ENCODE peak calls at places on chromosomes 7 and 10, in seven cellular contexts. I is colonic mucosa, P is progenitor cell of endocrine pancreas, A is endodermal cell, L is bronchial epithelial cell, K is uterus, H is fibroblast of mammary gland. D is an unnamed sample.

GRCh38 chr7:135748770-135749169 is at the start of gene FAM180A:
- DNase-seq in I (peak), P (no peak), A (no peak), L (peak), K (peak), H (peak), D (no peak)

GRCh38 chr7:55150709-55151108 is 131.9 kb downstream of the EGFR start:
- DNase-seq in I (no peak), P (no peak), A (no peak), L (no peak), K (no peak), H (no peak), D (no peak)

GRCh38 chr10:102603946-102604345 is 40.3 kb upstream of the TRIM8 start:
- DNase-seq in I (no peak), P (no peak), A (no peak), L (no peak), K (no peak), H (no peak), D (no peak)

GRCh38 chr7:48298779-48299178 is 127.5 kb downstream of the ABCA13 start:
- DNase-seq in I (no peak), P (no peak), A (no peak), L (peak), K (no peak), H (peak), D (no peak)

GRCh38 chr7:33671521-33672262 is 233.6 kb upstream of the BMPER start:
- DNase-seq in I (no peak), P (no peak), A (no peak), L (peak), K (no peak), H (no peak), D (no peak)

GRCh38 chr10:28839600-28840007 is 162.3 kb downstream of the BAMBI start:
- DNase-seq in I (peak), P (no peak), A (peak), L (no peak), K (peak), H (peak), D (no peak)

GRCh38 chr7:77338883-77339629 is 77.1 kb downstream of the GSAP start:
- DNase-seq in I (no peak), P (no peak), A (no peak), L (peak), K (no peak), H (peak), D (no peak)

GRCh38 chr7:756231-756927 is 29.3 kb upstream of the PRKAR1B start:
- DNase-seq in I (no peak), P (no peak), A (no peak), L (no peak), K (no peak), H (no peak), D (no peak)

GRCh38 chr7:107213193-107213788 is 44.5 kb downstream of the HBP1 start:
- DNase-seq in I (no peak), P (no peak), A (peak), L (no peak), K (no peak), H (no peak), D (no peak)

GRCh38 chr7:132183822-132184380 is 392.4 kb downstream of the PLXNA4 start:
- DNase-seq in I (no peak), P (no peak), A (peak), L (no peak), K (no peak), H (no peak), D (no peak)

GRCh38 chr7:50724526-50725520 is 57.9 kb downstream of the GRB10 start:
- DNase-seq in I (no peak), P (no peak), A (peak), L (no peak), K (no peak), H (no peak), D (no peak)

GRCh38 chr7:108328174-108328651 is 128.0 kb downstream of the NRCAM start:
- DNase-seq in I (no peak), P (no peak), A (peak), L (no peak), K (no peak), H (no peak), D (no peak)

GRCh38 chr7:87234949-87235348 is 15.4 kb upstream of the TMEM243 start:
- DNase-seq in I (no peak), P (no peak), A (no peak), L (peak), K (no peak), H (peak), D (no peak)

GRCh38 chr7:78985509-78985908 is 468.0 kb downstream of the MAGI2 start:
- DNase-seq in I (no peak), P (no peak), A (no peak), L (no peak), K (no peak), H (no peak), D (no peak)

GRCh38 chr10:47225186-47225927 is 74.6 kb upstream of the GDF10 start:
- DNase-seq in I (no peak), P (no peak), A (peak), L (no peak), K (no peak), H (no peak), D (no peak)

GRCh38 chr10:102120987-102121738 is 995 bp upstream of the LDB1 start:
- DNase-seq in I (peak), P (no peak), A (peak), L (peak), K (peak), H (peak), D (peak)

GRCh38 chr7:50364645-50365044 is 60.1 kb downstream of the IKZF1 start:
- DNase-seq in I (no peak), P (no peak), A (no peak), L (no peak), K (no peak), H (no peak), D (no peak)

GRCh38 chr7:129258649-129259389 is 34.0 kb downstream of the AHCYL2 start:
- DNase-seq in I (no peak), P (no peak), A (peak), L (peak), K (no peak), H (no peak), D (no peak)

GRCh38 chr10:87538092-87538795 is 33.6 kb downstream of the MINPP1 start:
- DNase-seq in I (no peak), P (no peak), A (peak), L (no peak), K (no peak), H (peak), D (no peak)

GRCh38 chr10:71393841-71394475 is 2.8 kb upstream of the CDH23 start:
- DNase-seq in I (no peak), P (no peak), A (peak), L (no peak), K (no peak), H (no peak), D (no peak)

GRCh38 chr7:136870799-136871487 is 2.5 kb downstream of the CHRM2 start:
- DNase-seq in I (no peak), P (no peak), A (peak), L (no peak), K (no peak), H (no peak), D (peak)

GRCh38 chr10:44799971-44800370 is 111.2 kb upstream of the TMEM72 start:
- DNase-seq in I (no peak), P (no peak), A (no peak), L (no peak), K (no peak), H (no peak), D (no peak)

GRCh38 chr10:123997486-123998196 is 95.8 kb downstream of the CHST15 start:
- DNase-seq in I (no peak), P (no peak), A (no peak), L (peak), K (no peak), H (peak), D (no peak)

GRCh38 chr7:4712371-4713182 is 30.5 kb downstream of the FOXK1 start:
- DNase-seq in I (peak), P (no peak), A (no peak), L (peak), K (no peak), H (peak), D (no peak)

GRCh38 chr7:516606-517456 is 2.8 kb downstream of the PDGFA start:
- DNase-seq in I (peak), P (no peak), A (peak), L (peak), K (peak), H (peak), D (peak)

GRCh38 chr10:33653584-33654367 is 319.3 kb upstream of the NRP1 start:
- DNase-seq in I (no peak), P (no peak), A (no peak), L (peak), K (no peak), H (peak), D (no peak)

GRCh38 chr10:44619975-44620374 is 235.1 kb upstream of the CXCL12 start:
- DNase-seq in I (no peak), P (no peak), A (no peak), L (peak), K (no peak), H (peak), D (no peak)

GRCh38 chr10:58642283-58642682 is 129.6 kb downstream of the BICC1 start:
- DNase-seq in I (no peak), P (no peak), A (no peak), L (no peak), K (no peak), H (peak), D (no peak)

GRCh38 chr10:50794490-50794889 is 54.8 kb downstream of the ASAH2B start:
- DNase-seq in I (no peak), P (no peak), A (no peak), L (peak), K (no peak), H (peak), D (no peak)

GRCh38 chr10:5973069-5973468 is 4.3 kb downstream of the IL15RA start:
- DNase-seq in I (peak), P (no peak), A (no peak), L (no peak), K (no peak), H (no peak), D (no peak)

GRCh38 chr10:5981529-5981928 is 4.2 kb upstream of the IL15RA start:
- DNase-seq in I (peak), P (no peak), A (no peak), L (no peak), K (no peak), H (no peak), D (no peak)

GRCh38 chr10:5975641-5976473 is 1.5 kb downstream of the IL15RA start:
- DNase-seq in I (peak), P (no peak), A (no peak), L (no peak), K (peak), H (peak), D (no peak)

GRCh38 chr10:5976689-5977470 is 463 bp downstream of the IL15RA start:
- DNase-seq in I (peak), P (peak), A (peak), L (peak), K (peak), H (peak), D (peak)

DNA sequence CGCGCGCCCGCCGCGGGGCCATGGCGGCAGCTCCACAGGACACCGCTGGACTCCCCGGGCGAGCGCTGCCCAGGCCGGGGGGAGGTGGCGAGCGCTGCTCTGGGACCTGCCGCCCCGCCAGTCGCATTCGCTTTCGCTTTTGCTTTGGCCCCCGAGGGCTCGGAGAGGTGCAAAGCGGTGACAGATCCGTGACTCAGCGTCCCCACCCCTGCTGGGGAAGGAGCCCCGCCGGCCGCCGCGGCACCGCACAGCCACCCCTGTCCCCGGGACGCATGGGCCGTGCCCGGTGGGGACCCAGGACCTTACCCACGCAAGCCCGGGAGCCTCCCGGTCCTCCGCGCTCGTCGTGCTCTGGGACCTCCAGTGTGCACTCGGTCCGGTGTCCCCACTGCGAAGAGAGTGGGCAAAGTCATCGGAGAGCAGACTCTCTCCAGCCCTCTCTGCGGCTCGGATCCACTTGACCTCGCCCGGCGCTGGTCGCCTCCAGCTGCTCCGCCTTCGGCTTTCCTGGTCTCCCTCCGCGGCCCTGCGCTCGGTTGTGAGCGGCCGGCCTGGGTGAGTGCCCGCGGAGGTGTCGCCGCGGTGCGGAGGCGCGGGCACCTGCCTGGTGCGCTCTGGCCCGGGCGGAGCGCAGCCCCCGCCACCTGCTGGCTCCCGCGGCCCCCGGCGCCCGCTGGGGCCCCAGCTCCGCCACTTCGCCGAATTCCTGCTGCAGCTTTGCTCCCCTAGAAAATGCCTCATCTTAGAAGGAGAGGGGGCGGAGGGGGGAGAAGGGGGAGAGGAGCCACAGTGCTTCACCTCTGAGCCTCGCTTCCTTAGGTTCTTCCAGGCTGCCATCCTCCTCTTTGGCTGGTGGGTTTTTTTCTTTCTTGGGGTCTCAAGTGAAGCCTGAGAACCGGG is at the start of gene IL15RA:
- DNase-seq in I (peak), P (peak), A (peak), L (peak), K (peak), H (peak), D (peak)
- TF ChIP-seq CTCF in I (peak), P (peak), A (peak), L (no peak), K (peak), H (no peak), D (no peak)

DNA sequence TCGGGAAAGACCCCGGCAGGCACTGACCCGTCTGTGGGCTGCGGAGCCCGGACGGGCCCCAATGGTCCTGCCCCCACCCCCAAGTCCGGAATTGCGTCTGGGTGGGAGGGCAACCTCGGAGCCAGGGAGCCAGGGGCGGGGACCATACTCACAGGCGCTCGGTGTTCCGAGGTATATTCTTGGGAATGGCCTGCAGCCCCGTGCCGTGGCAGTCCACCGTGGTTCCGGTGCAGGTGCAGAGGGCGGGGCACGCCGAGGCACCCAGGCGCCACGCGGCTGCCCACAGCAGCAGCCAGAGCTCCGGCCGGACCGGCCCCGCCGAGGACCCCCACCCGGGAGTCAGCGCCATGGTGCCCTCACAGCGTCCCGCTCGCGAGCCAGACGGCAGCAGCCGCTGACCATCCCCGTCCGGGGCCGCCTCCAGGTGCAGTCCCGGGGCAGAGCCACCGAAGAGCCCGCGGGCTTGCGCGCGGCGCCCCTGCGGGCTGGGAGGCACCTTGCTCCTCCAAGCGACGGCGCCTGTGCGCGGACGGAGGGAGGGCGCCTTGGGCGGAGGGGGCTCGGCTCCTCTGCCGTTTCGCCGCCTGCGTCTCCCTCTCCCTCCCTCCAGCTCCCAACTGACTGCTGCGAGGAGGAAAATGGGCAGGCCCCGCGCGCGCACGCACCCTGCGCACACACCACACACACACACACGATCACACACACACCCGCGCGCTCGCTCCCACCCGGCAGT is at the start of gene SLIT1:
- DNase-seq in I (no peak), P (peak), A (peak), L (no peak), K (no peak), H (no peak), D (peak)
- TF ChIP-seq CTCF in I (no peak), P (peak), A (peak), L (no peak), K (no peak), H (no peak), D (no peak)

DNA sequence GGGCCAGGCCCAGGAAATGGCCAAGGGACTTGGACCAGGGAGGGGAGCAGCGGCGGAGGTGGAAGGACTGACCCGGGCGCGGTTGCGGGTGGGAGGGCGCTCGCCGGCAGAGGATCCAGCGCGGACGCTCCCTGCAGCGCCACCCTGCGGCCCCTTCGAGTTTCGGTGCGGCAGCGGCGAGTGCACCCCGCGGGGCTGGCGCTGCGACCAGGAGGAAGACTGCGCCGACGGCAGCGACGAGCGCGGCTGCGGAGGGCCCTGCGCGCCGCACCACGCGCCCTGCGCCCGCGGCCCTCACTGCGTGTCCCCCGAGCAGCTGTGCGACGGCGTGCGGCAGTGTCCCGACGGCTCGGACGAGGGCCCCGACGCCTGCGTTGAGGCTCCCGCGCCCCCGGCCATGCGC is 16.8 kb upstream of the ZNF467 start:
- DNase-seq in I (no peak), P (peak), A (peak), L (no peak), K (no peak), H (no peak), D (peak)
- TF ChIP-seq CTCF in I (peak), P (peak), A (peak), L (peak), K (peak), H (no peak), D (peak)

GRCh38 chr7:105388373-105389089 is at the start of gene SRPK2:
- DNase-seq in I (peak), P (peak), A (peak), L (no peak), K (peak), H (peak), D (peak)

GRCh38 chr7:105391429-105391828 is 2.7 kb upstream of the SRPK2 start:
- DNase-seq in I (no peak), P (no peak), A (no peak), L (no peak), K (no peak), H (no peak), D (no peak)

GRCh38 chr7:105389889-105390288 is 1.2 kb upstream of the SRPK2 start:
- DNase-seq in I (no peak), P (no peak), A (no peak), L (no peak), K (no peak), H (no peak), D (no peak)

GRCh38 chr7:105387621-105388372 is 924 bp downstream of the SRPK2 start:
- DNase-seq in I (peak), P (peak), A (peak), L (peak), K (peak), H (peak), D (peak)

GRCh38 chr7:105389090-105389650 is 449 bp upstream of the SRPK2 start:
- DNase-seq in I (peak), P (no peak), A (peak), L (peak), K (peak), H (peak), D (peak)
- TF ChIP-seq CTCF in I (no peak), P (peak), A (peak), L (no peak), K (peak), H (no peak), D (no peak)

DNA sequence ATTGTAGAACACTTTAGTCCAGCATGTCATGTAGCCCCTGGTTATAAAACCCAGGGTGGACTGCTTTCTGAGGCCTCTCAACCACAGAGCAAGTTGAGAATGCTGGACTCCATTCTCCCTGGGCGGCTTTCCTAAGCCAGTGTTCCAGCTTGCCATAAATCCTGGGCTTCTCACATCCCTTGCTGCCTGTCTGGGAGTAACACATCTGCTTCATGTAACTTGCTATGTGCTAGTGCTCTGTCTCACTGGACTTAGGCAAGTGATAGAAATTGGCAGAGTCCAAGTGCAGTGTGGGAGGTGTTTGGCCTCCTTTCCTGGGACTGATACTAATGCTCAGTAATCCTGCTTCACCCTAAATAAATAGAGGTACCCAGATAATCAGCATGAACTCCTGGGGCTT is 277.1 kb upstream of the POM121L12 start:
- DNase-seq in I (no peak), P (no peak), A (no peak), L (no peak), K (peak), H (no peak), D (no peak)
- TF ChIP-seq CTCF in I (no peak), P (no peak), A (no peak), L (no peak), K (no peak), H (no peak), D (no peak)

GRCh38 chr7:26183545-26184282 is 16.8 kb downstream of the HNRNPA2B1 start:
- DNase-seq in I (no peak), P (no peak), A (no peak), L (no peak), K (no peak), H (no peak), D (no peak)
- TF ChIP-seq CTCF in I (no peak), P (no peak), A (no peak), L (no peak), K (no peak), H (no peak), D (no peak)

GRCh38 chr10:55091691-55092328 is 290.8 kb upstream of the PCDH15 start:
- DNase-seq in I (no peak), P (no peak), A (no peak), L (peak), K (no peak), H (peak), D (no peak)
- TF ChIP-seq CTCF in I (peak), P (peak), A (peak), L (peak), K (no peak), H (peak), D (peak)